ENCODE peak calls at places on chromosomes 6 and 20, in nine cellular contexts. J is hepatic stellate cell; V is GM12892; X is SHP77; D is stimulated activated CD8-positive, alpha-beta memory T cell treated with anti-CD3 and anti-CD28 coated beads, Interleukin-12 subunit alpha, Interleukin-12 subunit beta, amount 100 ng/mL, for 4 hours; N is spleen; F is globus pallidus; H is lung microvascular endothelial cell; T is activated CD4-positive, alpha-beta T cell treated with anti-CD3 and anti-CD28 coated beads, Interleukin-2, amount 10 ng/mL, durations not matched to agents 7 days and 5 days. M is an unnamed sample.

GRCh38 chr20:17761612-17762011 is 61.8 kb downstream of the BANF2 start:
- DNase-seq in H (peak; percentile 20), F (no peak), T (no peak), V (no peak), N (no peak), X (no peak), D (no peak), J (no peak), M (no peak)

GRCh38 chr6:148892247-148892646 is 145.4 kb downstream of the UST start:
- DNase-seq in V (no peak), D (no peak), F (no peak), H (no peak), J (no peak), N (no peak), X (no peak), T (no peak), M (no peak)

GRCh38 chr6:100269189-100269588 is 195.5 kb downstream of the SIM1 start:
- DNase-seq in X (no peak), N (no peak), T (no peak), D (no peak), J (peak; percentile 17), V (no peak), H (peak; percentile 69), F (no peak), M (no peak)

GRCh38 chr20:21352703-21353102 is 44.6 kb downstream of the NKX2-4 start:
- DNase-seq in H (no peak), J (peak; percentile 4), T (no peak), X (no peak), D (no peak), V (no peak), N (no peak), F (no peak), M (no peak)

GRCh38 chr20:41406307-41406706 is 39.7 kb upstream of the EMILIN3 start:
- DNase-seq in J (no peak), N (no peak), V (no peak), X (no peak), H (peak; percentile 53), T (no peak), F (no peak), D (no peak), M (no peak)

GRCh38 chr6:53611342-53611741 is 54.2 kb downstream of the KLHL31 start:
- DNase-seq in V (no peak), N (no peak), H (no peak), X (no peak), J (no peak), D (no peak), T (no peak), F (no peak), M (no peak)

GRCh38 chr20:16206817-16207216 is 366.4 kb downstream of the KIF16B start:
- DNase-seq in V (no peak), X (no peak), D (no peak), F (no peak), T (no peak), N (no peak), J (no peak), H (no peak), M (no peak)

GRCh38 chr6:37236921-37237320 is 20.7 kb upstream of the TBC1D22B start:
- DNase-seq in D (no peak), J (no peak), V (no peak), X (no peak), N (no peak), T (no peak), F (no peak), H (no peak), M (no peak)

GRCh38 chr6:137013738-137014602 is 30.8 kb downstream of the IL20RA start:
- DNase-seq in V (no peak), H (peak; percentile 54), J (peak; percentile 35), X (peak; percentile 29), N (no peak), D (no peak), F (no peak), T (no peak), M (peak; percentile 80)

GRCh38 chr6:148761532-148761951 is 14.7 kb downstream of the UST start:
- DNase-seq in T (peak; percentile 47), J (no peak), D (no peak), V (no peak), H (no peak), F (no peak), N (peak; percentile 86), X (no peak), M (no peak)

GRCh38 chr20:934186-934840 is 18.2 kb upstream of the ANGPT4 start:
- DNase-seq in F (no peak), D (no peak), T (no peak), H (no peak), N (no peak), V (no peak), X (no peak), J (no peak), M (no peak)

GRCh38 chr6:45988635-45989034 is 27.0 kb downstream of the CLIC5 start:
- DNase-seq in H (no peak), D (no peak), F (no peak), V (no peak), N (no peak), J (no peak), X (no peak), T (no peak), M (no peak)